ENCODE peak calls at places on chromosome 13, in nine cellular contexts. V is GM20000; E is fibroblast of the conjunctiva; W is foreskin fibroblast; T is sigmoid colon; J is GM04504; I is EH; Q is effector memory CD4-positive, alpha-beta T cell; X is A549. P is an unnamed sample.

GRCh38 chr13:35346494-35346893 is 130.0 kb downstream of the MAB21L1 start:
- DNase-seq in V (no peak), E (no peak), W (no peak), T (no peak), J (no peak), I (no peak), Q (no peak), X (no peak), P (no peak)

GRCh38 chr13:111115841-111116500 is 861 bp downstream of the ARHGEF7 start:
- DNase-seq in V (peak), E (peak), W (peak), T (no peak), J (peak), I (peak), Q (no peak), X (no peak), P (peak)

GRCh38 chr13:95256086-95256485 is 45.2 kb downstream of the ABCC4 start:
- DNase-seq in V (no peak), E (peak), W (peak), T (no peak), J (peak), I (peak), Q (no peak), X (peak), P (peak)

GRCh38 chr13:75906315-75906714 is 270.2 kb downstream of the LMO7 start:
- DNase-seq in V (no peak), E (no peak), W (no peak), T (no peak), J (no peak), I (no peak), Q (no peak), X (no peak), P (no peak)

GRCh38 chr13:55410398-55411330 is 1730.1 kb upstream of the PRR20A start:
- DNase-seq in V (no peak), E (no peak), W (no peak), T (no peak), J (no peak), I (no peak), Q (no peak), X (no peak), P (no peak)

GRCh38 chr13:30145709-30146367 is 161.5 kb downstream of the KATNAL1 start:
- DNase-seq in V (peak), E (no peak), W (no peak), T (no peak), J (no peak), I (no peak), Q (no peak), X (no peak), P (no peak)

GRCh38 chr13:33349996-33350826 is 64.7 kb upstream of the STARD13 start:
- DNase-seq in V (peak), E (no peak), W (peak), T (peak), J (no peak), I (peak), Q (no peak), X (peak), P (no peak)

GRCh38 chr13:52002361-52002760 is 8.9 kb downstream of the ATP7B start:
- DNase-seq in V (no peak), E (no peak), W (no peak), T (no peak), J (no peak), I (no peak), Q (no peak), X (no peak), P (no peak)

GRCh38 chr13:40508112-40508511 is 158.3 kb downstream of the FOXO1 start:
- DNase-seq in V (no peak), E (peak), W (peak), T (no peak), J (peak), I (peak), Q (no peak), X (no peak), P (peak)

GRCh38 chr13:40221460-40222201 is 444.8 kb downstream of the FOXO1 start:
- DNase-seq in V (no peak), E (peak), W (peak), T (no peak), J (no peak), I (peak), Q (peak), X (no peak), P (no peak)

GRCh38 chr13:42996584-42996983 is 4.5 kb upstream of the EPSTI1 start:
- DNase-seq in V (no peak), E (peak), W (peak), T (no peak), J (no peak), I (peak), Q (no peak), X (peak), P (peak)

GRCh38 chr13:44151474-44151873 is 222.2 kb upstream of the SERP2 start:
- DNase-seq in V (no peak), E (no peak), W (no peak), T (no peak), J (no peak), I (no peak), Q (no peak), X (no peak), P (no peak)

GRCh38 chr13:30898721-30899188 is 7.3 kb upstream of the MEDAG start:
- DNase-seq in V (no peak), E (peak), W (peak), T (no peak), J (peak), I (peak), Q (no peak), X (no peak), P (peak)